ENCODE peak calls at places on chromosomes 5 and 9, in six cellular contexts. Q, G, H, M, P and B are unnamed samples.

GRCh38 chr9:112890106-112891081 is at the start of gene SLC46A2:
- DNase-seq in Q (no peak), G (no peak), H (no peak), M (no peak), P (no peak), B (peak)

GRCh38 chr9:134291961-134292871 is 34.0 kb upstream of the RXRA start:
- DNase-seq in Q (no peak), G (no peak), H (no peak), M (no peak), P (no peak), B (peak)

GRCh38 chr5:150266807-150267408 is 22.7 kb downstream of the CAMK2A start:
- DNase-seq in Q (no peak), G (no peak), H (no peak), M (no peak), P (no peak), B (no peak)

GRCh38 chr5:72246954-72247442 is 73.0 kb downstream of the MRPS27 start:
- DNase-seq in Q (no peak), G (no peak), H (no peak), M (no peak), P (no peak), B (no peak)

GRCh38 chr9:100473271-100474081 is 527 bp downstream of the TMEFF1 start:
- DNase-seq in Q (no peak), G (peak), H (peak), M (no peak), P (peak), B (peak)

GRCh38 chr9:82538634-82539033 is 524.3 kb downstream of the RASEF start:
- DNase-seq in Q (no peak), G (no peak), H (no peak), M (no peak), P (no peak), B (no peak)

GRCh38 chr9:103714992-103715391 is 379.1 kb upstream of the SMC2 start:
- DNase-seq in Q (no peak), G (no peak), H (no peak), M (no peak), P (no peak), B (no peak)

GRCh38 chr9:28093141-28093540 is 519.9 kb upstream of the C9orf72 start:
- DNase-seq in Q (no peak), G (no peak), H (no peak), M (no peak), P (no peak), B (no peak)

GRCh38 chr5:98935206-98935605 is 6.4 kb upstream of the CHD1 start:
- DNase-seq in Q (no peak), G (no peak), H (no peak), M (no peak), P (no peak), B (no peak)

GRCh38 chr9:2465921-2466460 is 155.6 kb upstream of the VLDLR start:
- DNase-seq in Q (no peak), G (no peak), H (no peak), M (no peak), P (no peak), B (no peak)

GRCh38 chr9:18347381-18348084 is 126.4 kb upstream of the ADAMTSL1 start:
- DNase-seq in Q (no peak), G (no peak), H (no peak), M (no peak), P (no peak), B (no peak)

GRCh38 chr5:160514866-160515265 is 93.2 kb downstream of the PTTG1 start:
- DNase-seq in Q (no peak), G (no peak), H (no peak), M (no peak), P (no peak), B (no peak)

GRCh38 chr5:81679885-81680284 is 71.0 kb downstream of the SSBP2 start:
- DNase-seq in Q (no peak), G (no peak), H (no peak), M (no peak), P (no peak), B (no peak)

GRCh38 chr5:94442971-94443370 is 175.4 kb downstream of the KIAA0825 start:
- DNase-seq in Q (no peak), G (no peak), H (no peak), M (no peak), P (no peak), B (no peak)

GRCh38 chr9:91515074-91515687 is 91.5 kb upstream of the NFIL3 start:
- DNase-seq in Q (peak), G (no peak), H (no peak), M (no peak), P (no peak), B (peak)

GRCh38 chr5:14900661-14901461 is 29.3 kb upstream of the ANKH start:
- DNase-seq in Q (peak), G (no peak), H (no peak), M (no peak), P (no peak), B (no peak)

GRCh38 chr5:131548190-131548589 is 86.8 kb downstream of the RAPGEF6 start:
- DNase-seq in Q (no peak), G (no peak), H (no peak), M (no peak), P (no peak), B (no peak)

GRCh38 chr5:2883771-2884170 is 132.3 kb upstream of the IRX2 start:
- DNase-seq in Q (no peak), G (no peak), H (no peak), M (no peak), P (no peak), B (no peak)

GRCh38 chr5:82628364-82628910 is 350.3 kb upstream of the RPS23 start:
- DNase-seq in Q (no peak), G (no peak), H (no peak), M (no peak), P (no peak), B (no peak)

GRCh38 chr5:55546991-55547390 is 12.2 kb upstream of the PLPP1 start:
- DNase-seq in Q (no peak), G (no peak), H (no peak), M (no peak), P (no peak), B (no peak)

GRCh38 chr5:155983954-155984353 is 343.0 kb upstream of the SGCD start:
- DNase-seq in Q (peak), G (no peak), H (no peak), M (no peak), P (no peak), B (no peak)

GRCh38 chr5:171116711-171117110 is 192.3 kb upstream of the TLX3 start:
- DNase-seq in Q (no peak), G (no peak), H (no peak), M (no peak), P (no peak), B (no peak)

GRCh38 chr5:31193026-31193425 is 460 bp upstream of the CDH6 start:
- DNase-seq in Q (no peak), G (no peak), H (no peak), M (no peak), P (no peak), B (no peak)

GRCh38 chr5:10366310-10367297 is 13.1 kb downstream of the MARCHF6 start:
- DNase-seq in Q (no peak), G (no peak), H (no peak), M (no peak), P (no peak), B (no peak)

GRCh38 chr5:78649816-78650561 is 1.4 kb upstream of the LHFPL2 start:
- DNase-seq in Q (peak), G (no peak), H (no peak), M (no peak), P (no peak), B (no peak)

GRCh38 chr5:375921-376871 is 54.7 kb downstream of the AHRR start:
- DNase-seq in Q (no peak), G (peak), H (peak), M (no peak), P (peak), B (peak)

GRCh38 chr5:77232959-77233358 is 22.5 kb downstream of the PDE8B start:
- DNase-seq in Q (peak), G (no peak), H (no peak), M (no peak), P (no peak), B (no peak)

GRCh38 chr5:99081711-99082110 is 152.9 kb upstream of the CHD1 start:
- DNase-seq in Q (no peak), G (no peak), H (no peak), M (no peak), P (no peak), B (no peak)

GRCh38 chr9:125701351-125701750 is 5.7 kb downstream of the MAPKAP1 start:
- DNase-seq in Q (peak), G (no peak), H (no peak), M (no peak), P (no peak), B (no peak)

GRCh38 chr9:107141967-107142366 is 141.1 kb upstream of the RAD23B start:
- DNase-seq in Q (no peak), G (no peak), H (no peak), M (no peak), P (no peak), B (no peak)

GRCh38 chr9:95077053-95077765 is 240.3 kb downstream of the FANCC start:
- DNase-seq in Q (no peak), G (no peak), H (no peak), M (peak), P (no peak), B (no peak)

GRCh38 chr5:64594601-64595518 is 89.0 kb downstream of the RGS7BP start:
- DNase-seq in Q (no peak), G (peak), H (no peak), M (no peak), P (no peak), B (no peak)

GRCh38 chr5:121746763-121747162 is 104.9 kb upstream of the FTMT start:
- DNase-seq in Q (no peak), G (no peak), H (no peak), M (no peak), P (no peak), B (no peak)

GRCh38 chr5:135219868-135220267 is 179.2 kb downstream of the MACROH2A1 start:
- DNase-seq in Q (no peak), G (no peak), H (no peak), M (no peak), P (no peak), B (no peak)

GRCh38 chr5:43042176-43042625 is 2.1 kb upstream of the ANXA2R start:
- DNase-seq in Q (no peak), G (peak), H (peak), M (peak), P (peak), B (peak)

GRCh38 chr5:37971483-37972024 is 131.7 kb upstream of the GDNF start:
- DNase-seq in Q (no peak), G (no peak), H (no peak), M (no peak), P (no peak), B (no peak)

GRCh38 chr9:91117959-91118651 is 243.6 kb downstream of the AUH start:
- DNase-seq in Q (peak), G (no peak), H (no peak), M (peak), P (no peak), B (peak)